ENCODE peak calls at places on chromosomes 6 and 20, in five cellular contexts. E is brain microvascular endothelial cell, F is pancreas, N is breast epithelium, W is heart right ventricle. J is an unnamed sample. For H3K36me3, the result is how much of the 10 kb centered on the place peaks cover.

GRCh38 chr20:43102394-43102793 is 87.3 kb downstream of the PTPRT start:
- DNase-seq in N (no peak), W (no peak), F (no peak), E (no peak), J (no peak)

GRCh38 chr6:40395066-40395697 is 192.0 kb downstream of the LRFN2 start:
- DNase-seq in W (no peak), E (no peak), F (peak), N (no peak), J (no peak)

GRCh38 chr6:149342525-149342924 is 25.0 kb downstream of the TAB2 start:
- DNase-seq in N (no peak), F (no peak), E (no peak), W (no peak), J (no peak)

GRCh38 chr6:56650191-56650590 is 7.5 kb upstream of the DST start:
- DNase-seq in W (no peak), N (no peak), E (no peak), F (no peak), J (no peak)

GRCh38 chr6:11245406-11245990 is 13.0 kb upstream of the NEDD9 start:
- DNase-seq in W (no peak), E (no peak), N (no peak), F (no peak), J (no peak)

GRCh38 chr6:5205877-5206840 is 54.6 kb downstream of the LYRM4 start:
- DNase-seq in W (peak), F (peak), N (no peak), E (peak), J (no peak)

GRCh38 chr6:150631982-150632642 is 32.4 kb downstream of the PLEKHG1 start:
- DNase-seq in F (no peak), W (no peak), N (no peak), E (no peak), J (no peak)

GRCh38 chr6:105875974-105876640 is 210.0 kb upstream of the PRDM1 start:
- DNase-seq in E (no peak), N (no peak), F (no peak), W (no peak), J (no peak)

GRCh38 chr6:7647504-7647903 is 57.5 kb downstream of the SNRNP48 start:
- DNase-seq in E (no peak), W (no peak), N (no peak), F (no peak), J (no peak)

GRCh38 chr6:105272783-105273182 is 93.0 kb upstream of the POPDC3 start:
- DNase-seq in W (peak), E (no peak), N (no peak), F (peak), J (peak)

GRCh38 chr6:146914563-146915483 is 289.4 kb upstream of the STXBP5 start:
- DNase-seq in E (peak), W (peak), F (peak), N (no peak), J (no peak)

GRCh38 chr6:4322846-4323309 is 187.5 kb upstream of the ECI2 start:
- DNase-seq in W (no peak), N (no peak), E (peak), F (no peak), J (no peak)

GRCh38 chr20:32518593-32519366 is 66.4 kb downstream of the NOL4L start:
- DNase-seq in W (no peak), N (no peak), E (no peak), F (no peak), J (no peak)

GRCh38 chr6:163745566-163746400 is 331.3 kb downstream of the QKI start:
- DNase-seq in F (peak), E (peak), N (no peak), W (peak), J (no peak)

GRCh38 chr6:32819729-32820128 is 2.9 kb upstream of the HLA-DOB start:
- DNase-seq in N (no peak), F (no peak), W (no peak), E (peak), J (no peak)

GRCh38 chr6:52534966-52535390 is 41.9 kb downstream of the TRAM2 start:
- DNase-seq in W (no peak), N (no peak), F (no peak), E (no peak), J (no peak)

GRCh38 chr6:145067430-145067829 is 667.9 kb downstream of the EPM2A start:
- DNase-seq in N (no peak), E (peak), F (no peak), W (no peak), J (no peak)

GRCh38 chr6:63584566-63584965 is 12.3 kb downstream of the LOC128125822 start:
- DNase-seq in W (no peak), E (no peak), F (no peak), N (no peak), J (no peak)

GRCh38 chr6:46490425-46491200 is 636 bp downstream of the RCAN2 start:
- DNase-seq in F (peak), W (peak), E (no peak), N (no peak), J (peak)

GRCh38 chr6:136725124-136725523 is 67.2 kb downstream of the MAP3K5 start:
- DNase-seq in W (no peak), E (no peak), N (no peak), F (no peak), J (no peak)

GRCh38 chr20:47282864-47283263 is 73.6 kb downstream of the ZMYND8 start:
- DNase-seq in N (no peak), W (no peak), F (no peak), E (no peak), J (no peak)

GRCh38 chr20:47283411-47283810 is 73.1 kb downstream of the ZMYND8 start:
- DNase-seq in E (no peak), F (no peak), N (no peak), W (no peak), J (no peak)

GRCh38 chr20:47284373-47284772 is 72.1 kb downstream of the ZMYND8 start:
- DNase-seq in W (no peak), E (no peak), N (no peak), F (no peak), J (no peak)

GRCh38 chr20:47286681-47287080 is 69.8 kb downstream of the ZMYND8 start:
- DNase-seq in E (no peak), W (no peak), F (no peak), N (no peak), J (no peak)

GRCh38 chr20:47285189-47285588 is 71.3 kb downstream of the ZMYND8 start:
- DNase-seq in E (no peak), F (no peak), N (no peak), W (no peak), J (no peak)
- H3K36me3 ChIP-seq in E (half or more), F (under half), N (under half), W (under half), J (half or more)

GRCh38 chr6:16765235-16765634 is 4.0 kb upstream of the ATXN1 start:
- DNase-seq in E (no peak), W (no peak), N (no peak), F (no peak), J (no peak)

GRCh38 chr6:16762547-16763477 is 1.6 kb upstream of the ATXN1 start:
- DNase-seq in W (peak), F (peak), N (peak), E (peak), J (peak)

GRCh38 chr6:16766043-16766521 is 4.8 kb upstream of the ATXN1 start:
- DNase-seq in F (no peak), N (no peak), W (no peak), E (peak), J (no peak)

GRCh38 chr6:16762265-16762546 is 946 bp upstream of the ATXN1 start:
- DNase-seq in W (no peak), N (no peak), E (no peak), F (no peak), J (no peak)

DNA sequence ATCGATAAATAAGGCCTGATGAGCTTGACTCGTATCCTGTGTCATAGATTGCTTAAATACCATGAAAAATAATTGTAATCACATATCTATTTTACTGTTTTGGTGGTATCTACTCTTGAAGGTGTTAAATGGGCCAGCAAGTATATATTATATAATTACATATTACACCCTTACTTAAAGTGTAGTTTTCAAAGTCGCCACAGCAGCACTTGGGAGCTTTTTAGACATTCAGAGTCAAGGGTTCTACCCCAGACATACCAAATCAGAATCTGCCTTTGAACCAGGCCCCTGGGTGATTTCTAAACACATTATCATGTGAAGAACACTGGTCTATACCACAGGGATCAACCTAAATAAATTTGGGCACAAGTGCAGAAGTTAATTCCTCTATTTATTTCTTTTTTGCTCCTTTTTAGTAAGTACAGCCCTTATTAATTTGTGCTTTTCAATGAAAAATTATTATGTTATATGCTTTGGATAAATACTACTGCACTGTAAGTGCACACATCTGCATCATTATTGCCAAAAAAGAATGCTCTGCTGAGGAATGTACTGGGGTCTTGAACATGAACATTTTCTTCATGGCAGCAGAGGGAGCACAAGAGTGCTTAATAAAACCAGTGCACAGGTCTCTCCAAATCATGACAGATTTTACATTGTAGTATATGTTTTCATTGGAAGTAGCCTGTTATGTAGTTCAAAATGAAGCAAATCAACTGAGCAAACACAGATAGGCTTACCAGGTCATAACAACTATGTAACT is 3.1 kb upstream of the ATXN1 start:
- DNase-seq in F (no peak), E (peak), N (no peak), W (no peak), J (no peak)
- H3K27ac ChIP-seq in F (no peak), E (peak), N (no peak), W (peak), J (peak)

DNA sequence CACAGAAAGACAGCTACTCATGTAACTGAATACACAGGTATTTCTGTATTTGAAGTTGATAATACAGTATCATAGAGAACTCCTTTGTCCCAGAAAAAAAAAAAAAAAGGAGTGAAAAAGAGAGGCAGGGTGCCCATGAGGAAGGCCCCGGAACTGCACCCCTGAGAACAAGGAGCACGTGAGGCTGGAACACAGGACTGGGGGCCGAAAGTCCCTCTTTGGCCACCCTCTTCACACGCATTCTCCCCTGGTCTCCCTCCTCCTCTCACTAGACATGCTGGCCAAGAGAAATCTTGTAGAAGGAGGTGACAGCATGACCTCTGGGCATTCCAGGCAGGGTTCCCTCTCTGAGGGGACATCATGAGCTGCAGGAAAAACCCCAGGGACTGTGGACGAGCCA is 62.7 kb upstream of the TRAF3IP2 start:
- DNase-seq in W (no peak), F (no peak), E (no peak), N (no peak), J (no peak)
- TF ChIP-seq CTCF in W (peak), F (no peak), E (peak), N (peak), J (peak)

GRCh38 chr6:24606200-24606599 is 39.8 kb downstream of the KIAA0319 start:
- DNase-seq in F (no peak), E (no peak), N (no peak), W (no peak), J (no peak)
- H3K36me3 ChIP-seq in F (under half), E (under half), N (under half), W (under half), J (under half)

GRCh38 chr6:36229223-36229622 is 32.7 kb downstream of the BRPF3 start:
- DNase-seq in F (no peak), W (no peak), N (no peak), E (no peak), J (no peak)

GRCh38 chr6:36230376-36230775 is 33.8 kb downstream of the BRPF3 start:
- DNase-seq in N (no peak), W (no peak), E (no peak), F (no peak), J (no peak)

GRCh38 chr6:36226648-36227047 is 30.1 kb downstream of the BRPF3 start:
- DNase-seq in N (no peak), W (no peak), F (no peak), E (no peak), J (no peak)

GRCh38 chr6:36224918-36225461 is 28.4 kb downstream of the BRPF3 start:
- DNase-seq in F (no peak), E (peak), W (no peak), N (no peak), J (no peak)

GRCh38 chr6:36227379-36228344 is 31.1 kb downstream of the BRPF3 start:
- DNase-seq in E (no peak), N (no peak), F (no peak), W (no peak), J (no peak)
- H3K27ac ChIP-seq in E (no peak), N (peak), F (no peak), W (no peak), J (no peak)

J was measured in upper lobe of right lung.